ENCODE peak calls at places on chromosomes 1 and 21, in six cellular contexts. One of them, this sample, is unnamed.

GRCh38 chr21:33708874-33709273 is 66.6 kb downstream of the ITSN1 start:
- DNase-seq in sigmoid colon: no peak
- DNase-seq in transverse colon: no peak
- DNase-seq in H1: no peak
- DNase-seq in breast epithelium: no peak
- DNase-seq in spleen: no peak
- DNase-seq in this sample: no peak

GRCh38 chr1:76870037-76870436 is 2.8 kb downstream of the ST6GALNAC5 start:
- DNase-seq in sigmoid colon: no peak
- DNase-seq in breast epithelium: no peak
- DNase-seq in spleen: no peak
- DNase-seq in H1: no peak
- DNase-seq in transverse colon: no peak
- DNase-seq in this sample: no peak

GRCh38 chr1:63330331-63330916 is 8.1 kb downstream of the FOXD3 start:
- DNase-seq in breast epithelium: no peak
- DNase-seq in transverse colon: no peak
- DNase-seq in spleen: no peak
- DNase-seq in H1: peak; percentile 73
- DNase-seq in sigmoid colon: no peak
- DNase-seq in this sample: no peak

GRCh38 chr1:201561195-201561564 is 22.3 kb downstream of the NAV1 start:
- DNase-seq in breast epithelium: no peak
- DNase-seq in sigmoid colon: no peak
- DNase-seq in H1: no peak
- DNase-seq in spleen: no peak
- DNase-seq in transverse colon: no peak
- DNase-seq in this sample: no peak

GRCh38 chr1:154609398-154610380 is 1.7 kb upstream of the ADAR start:
- DNase-seq in transverse colon: peak; percentile 27
- DNase-seq in sigmoid colon: no peak
- DNase-seq in breast epithelium: no peak
- DNase-seq in spleen: no peak
- DNase-seq in H1: peak; percentile 66
- DNase-seq in this sample: no peak

GRCh38 chr1:84289169-84289785 is 12.2 kb upstream of the SAMD13 start:
- DNase-seq in sigmoid colon: no peak
- DNase-seq in breast epithelium: no peak
- DNase-seq in spleen: no peak
- DNase-seq in H1: no peak
- DNase-seq in transverse colon: no peak
- DNase-seq in this sample: peak; percentile 59

GRCh38 chr1:202615501-202616354 is 94.5 kb downstream of the SYT2 start:
- DNase-seq in sigmoid colon: no peak
- DNase-seq in H1: no peak
- DNase-seq in transverse colon: peak; percentile 28
- DNase-seq in spleen: peak; percentile 87
- DNase-seq in breast epithelium: no peak
- DNase-seq in this sample: no peak

GRCh38 chr1:5955479-5955977 is 36.7 kb downstream of the NPHP4 start:
- DNase-seq in transverse colon: no peak
- DNase-seq in H1: no peak
- DNase-seq in breast epithelium: no peak
- DNase-seq in sigmoid colon: no peak
- DNase-seq in spleen: no peak
- DNase-seq in this sample: no peak

GRCh38 chr1:197222780-197223179 is 45.3 kb upstream of the CRB1 start:
- DNase-seq in spleen: no peak
- DNase-seq in H1: no peak
- DNase-seq in sigmoid colon: no peak
- DNase-seq in transverse colon: no peak
- DNase-seq in breast epithelium: no peak
- DNase-seq in this sample: no peak

GRCh38 chr1:46301406-46302090 is 1.9 kb downstream of the LRRC41 start:
- DNase-seq in H1: peak; percentile 53
- DNase-seq in breast epithelium: no peak
- DNase-seq in sigmoid colon: peak; percentile 77
- DNase-seq in transverse colon: no peak
- DNase-seq in spleen: no peak
- DNase-seq in this sample: peak; percentile 44

GRCh38 chr1:170461762-170462384 is 70.1 kb upstream of the GORAB start:
- DNase-seq in transverse colon: no peak
- DNase-seq in H1: no peak
- DNase-seq in spleen: no peak
- DNase-seq in breast epithelium: no peak
- DNase-seq in sigmoid colon: no peak
- DNase-seq in this sample: no peak

GRCh38 chr1:239858058-239858457 is 233.6 kb upstream of the FMN2 start:
- DNase-seq in breast epithelium: no peak
- DNase-seq in spleen: no peak
- DNase-seq in sigmoid colon: no peak
- DNase-seq in transverse colon: no peak
- DNase-seq in H1: no peak
- DNase-seq in this sample: no peak

GRCh38 chr1:200172311-200172710 is 144.8 kb downstream of the NR5A2 start:
- DNase-seq in H1: no peak
- DNase-seq in sigmoid colon: no peak
- DNase-seq in transverse colon: no peak
- DNase-seq in breast epithelium: no peak
- DNase-seq in spleen: no peak
- DNase-seq in this sample: no peak

GRCh38 chr1:114668784-114669561 is 876 bp downstream of the DENND2C start:
- DNase-seq in breast epithelium: no peak
- DNase-seq in transverse colon: no peak
- DNase-seq in sigmoid colon: no peak
- DNase-seq in spleen: no peak
- DNase-seq in H1: no peak
- DNase-seq in this sample: no peak

GRCh38 chr1:159185121-159185520 is 13.7 kb downstream of the CADM3 start:
- DNase-seq in spleen: no peak
- DNase-seq in H1: no peak
- DNase-seq in breast epithelium: no peak
- DNase-seq in sigmoid colon: no peak
- DNase-seq in transverse colon: no peak
- DNase-seq in this sample: no peak

GRCh38 chr1:111199881-111200801 is at the start of gene DENND2D:
- DNase-seq in sigmoid colon: peak; percentile 74
- DNase-seq in breast epithelium: peak; percentile 72
- DNase-seq in H1: no peak
- DNase-seq in spleen: peak; percentile 86
- DNase-seq in transverse colon: peak; percentile 71
- DNase-seq in this sample: peak; percentile 88

GRCh38 chr1:6651889-6652288 is 27.2 kb downstream of the THAP3 start:
- DNase-seq in breast epithelium: no peak
- DNase-seq in H1: no peak
- DNase-seq in spleen: peak; percentile 61
- DNase-seq in sigmoid colon: no peak
- DNase-seq in transverse colon: no peak
- DNase-seq in this sample: no peak

GRCh38 chr1:60283690-60284089 is 210.1 kb upstream of the C1orf87 start:
- DNase-seq in transverse colon: no peak
- DNase-seq in breast epithelium: no peak
- DNase-seq in H1: no peak
- DNase-seq in spleen: no peak
- DNase-seq in sigmoid colon: no peak
- DNase-seq in this sample: peak; percentile 28

GRCh38 chr1:230772457-230773395 is 25.5 kb downstream of the CAPN9 start:
- DNase-seq in transverse colon: no peak
- DNase-seq in breast epithelium: no peak
- DNase-seq in spleen: no peak
- DNase-seq in sigmoid colon: no peak
- DNase-seq in H1: no peak
- DNase-seq in this sample: peak; percentile 48

GRCh38 chr1:39115271-39116110 is 89.0 kb upstream of the MACF1 start:
- DNase-seq in H1: no peak
- DNase-seq in transverse colon: no peak
- DNase-seq in spleen: no peak
- DNase-seq in sigmoid colon: no peak
- DNase-seq in breast epithelium: no peak
- DNase-seq in this sample: no peak

GRCh38 chr1:82731216-82731615 is 930.5 kb downstream of the ADGRL2 start:
- DNase-seq in spleen: no peak
- DNase-seq in H1: no peak
- DNase-seq in transverse colon: no peak
- DNase-seq in breast epithelium: no peak
- DNase-seq in sigmoid colon: no peak
- DNase-seq in this sample: no peak

DNA sequence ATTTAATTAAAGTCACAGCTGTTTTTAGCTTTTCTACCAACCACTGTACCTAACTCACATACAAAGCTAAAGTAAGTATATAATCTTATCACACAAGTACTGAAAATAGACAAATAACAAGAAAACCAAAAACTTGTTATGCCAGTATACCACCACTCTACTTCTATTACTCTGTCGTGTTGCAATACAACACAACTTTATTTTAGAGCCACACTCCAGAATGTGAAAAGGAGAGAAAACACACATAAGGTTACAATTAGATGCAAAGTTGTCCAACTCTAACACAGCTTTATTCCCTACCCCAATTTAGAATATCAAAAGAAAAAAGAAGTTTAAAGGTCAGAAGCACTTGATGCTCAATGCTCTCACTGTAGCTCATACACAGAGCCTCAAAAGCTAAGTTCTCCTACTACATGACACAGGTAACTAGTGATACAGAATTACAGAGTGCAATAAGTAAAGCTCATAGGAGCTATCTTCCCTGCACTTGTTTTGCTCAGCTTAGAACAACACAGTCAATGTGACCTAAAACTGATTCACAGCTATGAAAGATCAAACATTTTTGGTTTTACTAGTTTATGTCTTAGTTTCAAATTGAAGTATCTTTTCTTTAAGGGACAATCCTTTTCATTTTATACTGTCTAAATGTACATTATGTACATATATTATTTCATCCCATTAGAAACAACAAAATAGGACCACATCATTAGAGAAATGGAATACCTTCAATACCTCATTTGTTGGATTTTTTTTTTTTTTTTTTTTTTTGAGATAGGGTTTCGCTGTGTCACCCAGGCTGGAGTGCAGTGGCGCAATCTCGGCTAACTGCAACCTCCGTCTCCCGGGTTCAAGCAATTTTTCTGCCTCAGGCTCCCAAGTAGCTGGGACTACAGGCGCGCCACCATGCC is 29.2 kb downstream of the EYA3 start:
- DNase-seq in sigmoid colon: no peak
- DNase-seq in breast epithelium: no peak
- DNase-seq in spleen: no peak
- DNase-seq in transverse colon: no peak
- DNase-seq in H1: no peak
- DNase-seq in this sample: no peak
- H3K4me3 ChIP-seq in sigmoid colon: no peak overlapping the region
- H3K4me3 ChIP-seq in breast epithelium: no peak overlapping the region
- H3K4me3 ChIP-seq in spleen: no peak overlapping the region
- H3K4me3 ChIP-seq in transverse colon: no peak overlapping the region
- H3K4me3 ChIP-seq in H1: no peak overlapping the region
- H3K4me3 ChIP-seq in this sample: no peak overlapping the region

DNA sequence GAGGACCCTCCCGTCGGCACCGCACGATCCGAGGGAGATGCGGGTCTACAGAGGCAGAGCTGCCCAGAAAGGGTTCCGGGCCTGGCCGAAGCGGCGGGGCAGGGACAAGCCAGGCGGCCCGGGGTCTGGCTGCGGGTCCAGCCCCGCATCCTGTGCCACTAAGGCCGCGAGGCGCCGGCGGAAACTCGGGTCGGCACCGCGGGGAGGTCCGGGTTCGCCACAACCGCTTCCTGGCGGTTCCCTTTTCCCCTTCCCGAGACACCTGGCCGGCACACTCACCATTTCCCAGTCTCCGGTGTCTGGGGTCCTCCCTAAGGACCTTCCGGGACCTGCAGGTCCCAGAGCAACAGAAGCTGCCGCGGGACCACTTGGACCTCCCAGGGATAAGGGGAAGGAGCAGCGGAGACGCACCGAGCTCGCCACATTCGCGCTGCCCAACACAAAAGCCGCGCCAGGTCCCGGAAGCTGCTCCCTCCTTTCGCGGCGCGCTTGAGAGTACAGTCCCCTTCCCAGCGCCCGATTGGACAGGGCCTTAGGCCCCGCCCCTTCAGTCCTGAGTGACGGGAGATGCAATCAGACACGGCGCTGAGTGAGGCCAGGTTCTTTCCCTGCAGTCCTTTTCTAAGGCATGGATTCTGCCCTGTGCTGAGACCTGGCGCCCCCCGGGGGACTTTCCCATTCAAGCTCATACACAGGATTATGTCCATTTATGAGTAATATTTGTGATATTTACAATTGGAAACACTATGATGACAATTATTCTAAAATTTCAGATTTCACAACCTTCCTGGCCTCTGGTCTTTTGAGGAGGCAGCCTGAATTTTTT is at the start of gene ZNF670:
- DNase-seq in transverse colon: peak; percentile 97
- DNase-seq in breast epithelium: peak; percentile 94
- DNase-seq in spleen: peak; percentile 97
- DNase-seq in H1: peak; percentile 97
- DNase-seq in sigmoid colon: peak; percentile 98
- DNase-seq in this sample: peak; percentile 96
- TF ChIP-seq POLR2A in transverse colon: peak; percentile 69
- TF ChIP-seq POLR2A in breast epithelium: peak; percentile 38
- TF ChIP-seq POLR2A in spleen: no peak
- TF ChIP-seq POLR2A in H1: peak; percentile 98
- TF ChIP-seq POLR2A in sigmoid colon: peak; percentile 16
- TF ChIP-seq POLR2A in this sample: no peak

DNA sequence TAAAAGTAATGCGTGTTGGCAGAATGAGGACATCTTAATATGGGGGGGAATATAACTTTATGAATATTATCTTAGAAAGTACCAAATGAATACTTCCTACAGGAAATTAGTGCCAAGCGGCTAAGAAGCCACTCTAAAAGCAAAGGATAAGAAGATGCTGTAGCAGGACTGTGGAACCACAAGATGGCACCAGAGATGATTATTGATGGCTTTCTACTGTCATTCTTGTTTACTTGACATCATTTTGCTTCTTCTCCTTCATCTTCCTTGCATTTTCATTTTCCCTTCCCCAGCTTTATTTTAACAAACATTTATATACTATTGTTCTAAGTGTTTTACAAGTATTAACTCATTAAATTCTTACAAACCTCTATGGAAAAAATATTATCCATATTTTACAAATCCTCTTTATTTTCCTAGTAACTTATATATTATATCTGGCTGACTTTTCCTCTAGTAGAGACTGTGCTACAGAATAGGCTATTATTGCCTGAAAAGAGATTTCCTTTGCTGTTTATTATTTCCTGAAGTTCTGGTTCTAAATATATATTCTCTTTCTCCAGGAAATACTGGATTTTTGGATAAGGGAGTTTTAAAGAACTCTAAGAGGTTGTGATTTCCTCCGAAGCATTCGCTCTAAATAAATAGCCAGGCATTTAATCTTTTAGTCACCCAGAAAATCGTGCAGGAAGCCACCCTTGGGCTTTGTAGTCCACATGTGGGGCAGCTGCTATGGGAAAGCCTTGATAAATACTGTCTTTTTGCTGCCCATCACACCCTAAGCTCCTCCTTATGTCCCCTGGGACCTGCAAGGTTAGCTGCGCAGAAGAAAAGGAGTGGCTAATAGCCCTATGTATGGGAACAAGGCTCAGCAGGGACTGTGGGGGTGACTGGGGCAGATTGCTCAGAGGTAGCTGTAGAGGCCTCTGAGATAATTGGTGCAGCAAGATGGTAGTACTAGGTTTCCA is 69.8 kb downstream of the TPR start:
- DNase-seq in sigmoid colon: no peak
- DNase-seq in spleen: no peak
- DNase-seq in transverse colon: no peak
- DNase-seq in breast epithelium: no peak
- DNase-seq in H1: no peak
- DNase-seq in this sample: no peak
- TF ChIP-seq POLR2AphosphoS5 in sigmoid colon: no peak
- TF ChIP-seq POLR2AphosphoS5 in spleen: peak; percentile 10
- TF ChIP-seq POLR2AphosphoS5 in transverse colon: no peak
- TF ChIP-seq POLR2AphosphoS5 in breast epithelium: no peak
- TF ChIP-seq POLR2AphosphoS5 in H1: no peak
- TF ChIP-seq POLR2AphosphoS5 in this sample: no peak

GRCh38 chr1:234722904-234723588 is 113.1 kb upstream of the IRF2BP2 start:
- DNase-seq in H1: no peak
- DNase-seq in transverse colon: peak; percentile 73
- DNase-seq in sigmoid colon: peak; percentile 93
- DNase-seq in spleen: peak; percentile 76
- DNase-seq in breast epithelium: peak; percentile 66
- DNase-seq in this sample: peak; percentile 68
- H3K4me3 ChIP-seq in H1: no peak overlapping the region
- H3K4me3 ChIP-seq in transverse colon: no peak overlapping the region
- H3K4me3 ChIP-seq in sigmoid colon: no peak overlapping the region
- H3K4me3 ChIP-seq in spleen: no peak overlapping the region
- H3K4me3 ChIP-seq in breast epithelium: no peak overlapping the region
- H3K4me3 ChIP-seq in this sample: no peak overlapping the region

This sample was measured in stomach.